ENCODE peak calls at places on chromosome 19, in seven cellular contexts. D is tibial artery, Q is GM12864, P is suprapubic skin, L is foreskin fibroblast, X is choroid plexus epithelial cell, R is A549. M is an unnamed sample.

GRCh38 chr19:11261431-11261901 is 858 bp downstream of the DOCK6 start:
- DNase-seq in R (no peak), D (no peak), P (no peak), Q (no peak), X (no peak), L (no peak), M (no peak)

GRCh38 chr19:18589380-18590272 is 1.0 kb downstream of the REX1BD start:
- DNase-seq in D (peak), X (peak), R (peak), L (peak), Q (no peak), P (peak), M (no peak)

GRCh38 chr19:17576758-17577532 is 21.5 kb downstream of the COLGALT1 start:
- DNase-seq in R (peak), X (no peak), Q (no peak), P (no peak), D (no peak), L (no peak), M (peak)

GRCh38 chr19:19387108-19387507 is 18.4 kb upstream of the GATAD2A start:
- DNase-seq in L (no peak), X (no peak), R (no peak), D (no peak), P (no peak), Q (no peak), M (no peak)

GRCh38 chr19:8390617-8390981 is 439 bp downstream of the RAB11B start:
- DNase-seq in R (peak), X (peak), Q (peak), P (peak), D (peak), L (peak), M (peak)

GRCh38 chr19:28012361-28012760 is 1200.6 kb downstream of the UQCRFS1 start:
- DNase-seq in Q (no peak), P (no peak), L (no peak), X (no peak), R (no peak), D (no peak), M (no peak)

GRCh38 chr19:53549354-53549753 is 11.4 kb downstream of the ZNF331 start:
- DNase-seq in Q (no peak), P (no peak), R (no peak), X (peak), D (no peak), L (peak), M (peak)

GRCh38 chr19:18379803-18380747 is 5.9 kb upstream of the GDF15 start:
- DNase-seq in P (peak), X (peak), R (peak), L (peak), D (peak), Q (no peak), M (peak)

GRCh38 chr19:53037101-53038097 is 7.1 kb upstream of the ERVV-2 start:
- DNase-seq in D (no peak), Q (no peak), R (no peak), L (peak), X (peak), P (no peak), M (peak)

GRCh38 chr19:10252707-10253106 is 693 bp downstream of the MRPL4 start:
- DNase-seq in P (no peak), R (no peak), L (no peak), Q (no peak), D (no peak), X (no peak), M (no peak)

GRCh38 chr19:9847087-9847671 is 12.1 kb downstream of the PIN1 start:
- DNase-seq in R (peak), D (peak), P (peak), L (peak), Q (no peak), X (peak), M (peak)

GRCh38 chr19:42396542-42397314 is 6.6 kb upstream of the CNFN start:
- DNase-seq in R (peak), L (peak), X (peak), D (peak), P (peak), Q (peak), M (peak)

GRCh38 chr19:58091251-58091995 is 6.6 kb downstream of the ZSCAN18 start:
- DNase-seq in X (no peak), Q (no peak), P (no peak), R (no peak), D (no peak), L (no peak), M (no peak)

GRCh38 chr19:52991484-52991883 is 22.2 kb upstream of the ERVV-1 start:
- DNase-seq in D (no peak), R (no peak), X (peak), P (no peak), Q (no peak), L (peak), M (peak)

GRCh38 chr19:3483226-3483628 is at the start of gene SMIM44:
- DNase-seq in X (no peak), P (no peak), D (no peak), Q (no peak), R (no peak), L (no peak), M (no peak)

GRCh38 chr19:17001603-17002183 is 24.9 kb downstream of the CPAMD8 start:
- DNase-seq in L (no peak), R (no peak), D (no peak), X (no peak), Q (no peak), P (no peak), M (no peak)

GRCh38 chr19:16952046-16952445 is 63.2 kb downstream of the F2RL3 start:
- DNase-seq in P (no peak), Q (no peak), R (no peak), D (no peak), L (no peak), X (no peak), M (no peak)

GRCh38 chr19:39310558-39311311 is 9.9 kb downstream of the LRFN1 start:
- DNase-seq in X (peak), R (peak), P (no peak), L (no peak), Q (no peak), D (no peak), M (no peak)

GRCh38 chr19:15304140-15304705 is 28.1 kb downstream of the BRD4 start:
- DNase-seq in P (peak), R (peak), X (no peak), L (no peak), D (no peak), Q (no peak), M (no peak)

GRCh38 chr19:15280915-15281683 is 48.9 kb upstream of the EPHX3 start:
- DNase-seq in D (peak), R (peak), Q (no peak), P (peak), X (peak), L (peak), M (peak)

GRCh38 chr19:19475845-19476828 is 39.2 kb downstream of the TSSK6 start:
- DNase-seq in Q (no peak), L (no peak), P (peak), R (peak), D (no peak), X (peak), M (no peak)

GRCh38 chr19:40433391-40434216 is 7.8 kb upstream of the SERTAD1 start:
- DNase-seq in D (peak), R (peak), Q (no peak), P (peak), X (peak), L (peak), M (peak)

GRCh38 chr19:50172726-50173125 is 9.6 kb upstream of the IZUMO2 start:
- DNase-seq in Q (no peak), D (no peak), L (no peak), X (no peak), P (no peak), R (no peak), M (no peak)

GRCh38 chr19:50173144-50173543 is 10.1 kb upstream of the IZUMO2 start:
- DNase-seq in X (no peak), P (no peak), L (no peak), Q (no peak), D (no peak), R (no peak), M (no peak)

GRCh38 chr19:50174100-50174793 is 11.2 kb upstream of the IZUMO2 start:
- DNase-seq in X (no peak), L (no peak), P (no peak), R (no peak), Q (no peak), D (no peak), M (no peak)

GRCh38 chr19:50175924-50176323 is 12.8 kb upstream of the IZUMO2 start:
- DNase-seq in R (peak), P (no peak), Q (no peak), X (no peak), L (no peak), D (no peak), M (no peak)

DNA sequence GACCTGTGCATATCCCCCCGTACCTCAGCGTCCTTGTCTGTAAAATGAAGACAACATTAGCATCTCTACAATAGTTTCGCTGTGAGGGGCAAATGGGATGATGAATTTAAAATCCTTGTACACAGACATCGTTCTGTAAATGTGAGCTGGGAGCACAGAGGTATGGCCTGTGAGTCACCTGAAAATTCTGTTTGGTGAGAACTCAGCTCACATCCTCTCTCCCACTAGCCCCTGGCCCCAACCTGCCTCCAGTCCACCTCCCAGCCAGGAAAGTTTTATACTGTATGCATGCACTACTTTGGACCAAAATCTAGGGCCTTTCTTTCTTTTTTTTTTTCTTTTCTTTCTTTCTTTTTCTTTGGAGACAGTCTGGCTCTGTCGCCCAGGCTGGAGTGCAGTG is 8.7 kb upstream of the IZUMO2 start:
- DNase-seq in X (no peak), L (no peak), P (no peak), R (no peak), Q (no peak), D (no peak), M (no peak)
- H3K4me3 ChIP-seq in X (no peak), L (no peak), P (no peak), R (no peak), Q (no peak), D (no peak), M (no peak)

DNA sequence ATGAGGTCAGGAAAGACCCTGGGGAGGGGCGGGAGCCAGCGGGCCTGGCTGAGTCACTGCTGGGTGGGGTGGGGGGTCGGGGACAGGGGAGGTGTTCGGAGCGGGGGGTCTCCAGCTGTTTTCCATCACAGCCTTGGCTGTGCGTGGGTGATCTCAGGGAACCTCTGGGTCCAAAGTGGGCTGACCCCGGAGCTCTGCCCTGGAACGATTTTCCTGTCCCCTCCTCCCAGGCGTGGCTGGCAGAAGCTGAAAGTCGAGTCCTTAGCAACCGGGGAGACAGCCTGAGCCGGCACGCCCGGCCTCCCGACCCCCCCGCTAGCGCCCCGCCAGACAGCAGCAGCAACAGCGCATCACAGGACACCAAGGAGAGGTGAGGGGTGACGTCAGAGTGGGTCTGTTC is 10.6 kb downstream of the TRIP10 start:
- DNase-seq in X (no peak), R (no peak), L (no peak), D (no peak), P (peak), Q (no peak), M (no peak)
- TF ChIP-seq CTCF in X (no peak), R (no peak), L (no peak), D (no peak), P (no peak), Q (no peak), M (no peak)

GRCh38 chr19:50203281-50204080 is at the start of gene MYH14:
- DNase-seq in P (peak), R (peak), X (no peak), D (peak), Q (no peak), L (peak), M (peak)
- H3K4me3 ChIP-seq in P (peak), R (peak), X (no peak), D (peak), Q (no peak), L (no peak), M (no peak)

GRCh38 chr19:45922281-45922680 is 7.7 kb upstream of the NANOS2 start:
- DNase-seq in R (peak), D (no peak), Q (no peak), X (no peak), P (no peak), L (no peak), M (no peak)
- TF ChIP-seq CTCF in R (no peak), D (no peak), Q (peak), X (peak), P (no peak), L (no peak), M (no peak)

DNA sequence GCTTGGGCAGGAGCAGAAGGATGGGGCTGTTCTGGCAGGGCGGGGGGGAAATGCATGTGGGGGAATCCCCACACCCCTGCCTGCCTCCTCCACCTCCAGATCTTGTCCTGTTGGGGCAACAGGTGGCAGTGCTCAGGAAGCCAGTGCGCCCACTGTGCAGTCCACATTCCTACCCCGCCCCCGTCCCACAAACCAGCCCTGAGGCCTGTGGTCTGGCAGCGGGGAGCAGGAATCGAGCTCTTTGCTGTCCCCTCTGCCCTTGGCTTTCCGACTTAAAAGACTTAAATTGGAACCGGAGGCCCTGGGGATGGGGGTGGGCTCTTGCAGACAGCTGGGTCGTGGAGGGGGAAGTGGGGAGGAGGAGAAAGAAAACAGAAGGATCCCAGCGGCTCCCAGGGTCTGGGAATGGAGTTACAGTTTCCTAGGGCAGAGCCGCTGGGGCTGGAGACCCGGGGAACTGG is 4.3 kb downstream of the NANOS3 start:
- DNase-seq in D (no peak), Q (no peak), L (no peak), X (peak), P (no peak), R (no peak), M (no peak)
- H3K4me3 ChIP-seq in D (no peak), Q (no peak), L (no peak), X (no peak), P (no peak), R (no peak), M (no peak)

DNA sequence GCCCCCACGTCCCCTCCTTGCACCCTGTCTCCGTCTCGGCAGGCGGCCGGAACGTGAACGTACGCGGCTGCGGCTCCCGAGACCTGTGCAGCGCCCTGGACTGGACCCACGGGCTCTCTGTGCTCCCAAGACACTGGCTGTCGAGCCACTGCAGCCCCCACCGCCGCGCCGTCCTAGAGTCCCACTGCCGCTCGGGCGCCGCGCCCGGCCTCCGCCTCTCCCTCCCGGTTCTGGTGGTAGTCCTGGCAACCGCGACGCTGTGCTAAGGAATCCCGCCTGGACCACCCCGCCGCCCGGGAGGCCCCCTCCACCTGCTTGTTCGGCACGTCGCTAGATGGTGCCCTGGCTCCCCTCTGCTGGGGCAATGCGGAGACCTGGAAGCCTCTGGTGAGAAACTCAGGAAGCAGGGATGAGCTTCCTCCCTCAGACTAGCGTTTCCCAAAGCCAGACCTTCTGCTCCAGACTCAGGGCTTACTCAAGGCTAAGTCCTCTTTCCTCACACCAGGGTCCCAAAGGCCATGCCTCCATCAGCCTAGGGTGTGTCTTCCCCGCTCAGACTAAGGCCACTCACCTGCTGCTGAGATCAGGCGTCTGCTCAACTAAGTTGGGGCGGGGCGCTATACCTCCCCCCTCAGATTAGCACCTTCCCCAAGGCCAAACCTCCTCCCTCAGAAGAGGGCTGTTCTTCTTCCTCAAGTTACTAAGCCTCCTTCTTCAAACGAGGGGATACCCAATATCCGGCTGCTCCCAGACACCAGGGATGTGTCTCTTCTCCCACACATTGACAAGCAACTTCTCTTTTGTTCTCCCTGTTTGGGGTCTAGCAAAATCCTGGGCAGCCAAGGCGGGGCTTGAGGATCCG is 16.1 kb upstream of the IRGC start:
- DNase-seq in P (peak), L (peak), X (peak), D (no peak), Q (no peak), R (no peak), M (peak)
- TF ChIP-seq CTCF in P (no peak), L (peak), X (peak), D (no peak), Q (no peak), R (no peak), M (no peak)

M was measured in lower leg skin.